ENCODE peak calls at places on chromosomes 16 and 17, in five cellular contexts. D, V, Z, P and C are unnamed samples. For H3K4me1, the result is how much of the 10 kb centered on the place peaks cover.

GRCh38 chr16:27195941-27196595 is 7.3 kb upstream of the KDM8 start:
- DNase-seq in Z (no peak), V (peak), P (peak), D (no peak), C (no peak)

GRCh38 chr16:7602424-7602935 is 269.8 kb downstream of the RBFOX1 start:
- DNase-seq in D (no peak), Z (no peak), P (no peak), V (no peak), C (no peak)

GRCh38 chr16:67652578-67653130 is 7.4 kb downstream of the ACD start:
- DNase-seq in D (peak), Z (peak), V (no peak), P (no peak), C (peak)

GRCh38 chr17:74686761-74687160 is 26.0 kb downstream of the CD300LF start:
- DNase-seq in V (no peak), D (no peak), P (no peak), Z (no peak), C (no peak)

GRCh38 chr17:6374761-6375312 is 60.1 kb downstream of the AIPL1 start:
- DNase-seq in D (peak), V (no peak), P (no peak), Z (no peak), C (peak)

GRCh38 chr16:19396555-19397011 is 21.1 kb upstream of the TMC5 start:
- DNase-seq in V (no peak), P (no peak), D (no peak), Z (no peak), C (no peak)

GRCh38 chr16:4936181-4936990 is 562 bp downstream of the PPL start:
- DNase-seq in P (no peak), V (no peak), D (peak), Z (peak), C (no peak)

GRCh38 chr17:63543822-63544420 is 6.4 kb upstream of the DCAF7 start:
- DNase-seq in Z (no peak), D (no peak), V (no peak), P (no peak), C (no peak)

GRCh38 chr17:69551212-69552010 is 136.9 kb downstream of the MAP2K6 start:
- DNase-seq in Z (no peak), V (no peak), P (no peak), D (no peak), C (peak)

GRCh38 chr16:26645629-26646028 is 421.1 kb upstream of the C16orf82 start:
- DNase-seq in V (peak), Z (peak), P (peak), D (peak), C (peak)

GRCh38 chr17:50177983-50178834 is 12.4 kb downstream of the SGCA start:
- DNase-seq in P (peak), D (peak), Z (peak), V (no peak), C (peak)

GRCh38 chr16:54933281-54934150 is 2.9 kb downstream of the IRX5 start:
- DNase-seq in Z (no peak), D (peak), P (no peak), V (no peak), C (no peak)

GRCh38 chr16:68074850-68075249 is 10.3 kb upstream of the NFATC3 start:
- DNase-seq in V (peak), D (no peak), P (peak), Z (no peak), C (no peak)

GRCh38 chr17:45170976-45171337 is 9.3 kb downstream of the HEXIM2 start:
- DNase-seq in P (no peak), D (no peak), Z (peak), V (no peak), C (peak)

GRCh38 chr17:37107406-37108083 is 158.8 kb downstream of the AATF start:
- DNase-seq in Z (no peak), D (no peak), P (no peak), V (no peak), C (no peak)

GRCh38 chr17:68295086-68295485 is 3.8 kb downstream of the ARSG start:
- DNase-seq in D (no peak), Z (no peak), P (no peak), V (no peak), C (no peak)

GRCh38 chr17:65601881-65602280 is 40.4 kb upstream of the AXIN2 start:
- DNase-seq in P (no peak), Z (no peak), V (no peak), D (no peak), C (no peak)

GRCh38 chr17:951388-952132 is 28.0 kb downstream of the NXN start:
- DNase-seq in D (peak), V (no peak), P (no peak), Z (peak), C (peak)

GRCh38 chr17:27473748-27474609 is 17.7 kb downstream of the KSR1 start:
- DNase-seq in D (no peak), Z (no peak), V (peak), P (peak), C (peak)

GRCh38 chr17:64920026-64920418 is 744 bp upstream of the LRRC37A3 start:
- DNase-seq in V (no peak), P (no peak), D (peak), Z (no peak), C (no peak)

GRCh38 chr16:30473231-30474061 is 904 bp downstream of the ITGAL start:
- DNase-seq in D (no peak), P (no peak), V (no peak), Z (no peak), C (no peak)

GRCh38 chr16:78624349-78624748 is 524.9 kb downstream of the WWOX start:
- DNase-seq in Z (no peak), V (no peak), P (no peak), D (no peak), C (no peak)

GRCh38 chr16:10594312-10594950 is 14.0 kb upstream of the EMP2 start:
- DNase-seq in Z (no peak), D (no peak), V (no peak), P (no peak), C (no peak)

GRCh38 chr16:85498607-85499006 is 114.5 kb upstream of the GSE1 start:
- DNase-seq in P (no peak), Z (no peak), D (no peak), V (no peak), C (no peak)

GRCh38 chr16:72877374-72878028 is 170.4 kb downstream of the ZFHX3 start:
- DNase-seq in P (no peak), V (no peak), Z (peak), D (no peak), C (peak)

DNA sequence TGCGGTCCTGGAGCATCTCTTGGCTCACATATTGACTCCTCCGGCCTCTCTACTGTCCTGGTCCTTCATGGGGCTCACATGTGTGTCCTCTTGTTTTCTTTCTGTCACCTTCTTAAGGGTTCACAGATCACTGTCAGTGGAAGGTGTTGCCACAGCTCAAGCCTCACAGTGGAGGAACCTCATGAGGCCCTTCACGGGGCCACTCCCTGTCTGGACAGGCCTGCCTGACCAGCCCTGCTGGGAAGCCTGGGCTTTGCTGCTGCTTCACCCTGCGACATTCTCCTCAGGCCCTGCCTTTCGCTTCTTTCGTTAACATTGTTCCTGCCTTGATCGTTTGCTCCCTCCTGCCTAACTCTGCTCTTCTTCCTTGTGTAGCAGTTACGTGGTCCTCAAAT is 56.0 kb downstream of the WDR45B start:
- DNase-seq in V (no peak), P (no peak), D (no peak), Z (peak), C (no peak)
- H3K4me3 ChIP-seq in V (no peak), P (no peak), D (no peak), Z (no peak), C (no peak)

GRCh38 chr17:82103588-82104451 is 5.8 kb upstream of the FASN start:
- DNase-seq in D (peak), Z (peak), V (no peak), P (no peak), C (peak)

GRCh38 chr17:82101767-82102679 is 4.0 kb upstream of the FASN start:
- DNase-seq in P (no peak), Z (peak), V (no peak), D (no peak), C (no peak)

GRCh38 chr17:82100502-82101298 is 2.7 kb upstream of the FASN start:
- DNase-seq in V (no peak), D (no peak), Z (no peak), P (no peak), C (no peak)

GRCh38 chr17:82098939-82099765 is 1.1 kb upstream of the FASN start:
- DNase-seq in D (no peak), P (no peak), V (no peak), Z (peak), C (no peak)

GRCh38 chr17:82101301-82101715 is 3.3 kb upstream of the FASN start:
- DNase-seq in V (no peak), Z (no peak), P (no peak), D (no peak), C (no peak)
- H3K4me1 ChIP-seq in V (under half), Z (half or more), P (under half), D (under half), C (under half)

GRCh38 chr17:81399481-81400153 is 4.4 kb downstream of the BAHCC1 start:
- DNase-seq in D (no peak), P (no peak), V (no peak), Z (peak), C (no peak)
- H3K4me3 ChIP-seq in D (peak), P (peak), V (no peak), Z (peak), C (peak)

GRCh38 chr17:35322749-35323148 is 50.7 kb downstream of the SLFN11 start:
- DNase-seq in Z (no peak), V (no peak), P (no peak), D (no peak), C (no peak)
- H3K4me1 ChIP-seq in Z (under half), V (under half), P (under half), D (under half), C (under half)

DNA sequence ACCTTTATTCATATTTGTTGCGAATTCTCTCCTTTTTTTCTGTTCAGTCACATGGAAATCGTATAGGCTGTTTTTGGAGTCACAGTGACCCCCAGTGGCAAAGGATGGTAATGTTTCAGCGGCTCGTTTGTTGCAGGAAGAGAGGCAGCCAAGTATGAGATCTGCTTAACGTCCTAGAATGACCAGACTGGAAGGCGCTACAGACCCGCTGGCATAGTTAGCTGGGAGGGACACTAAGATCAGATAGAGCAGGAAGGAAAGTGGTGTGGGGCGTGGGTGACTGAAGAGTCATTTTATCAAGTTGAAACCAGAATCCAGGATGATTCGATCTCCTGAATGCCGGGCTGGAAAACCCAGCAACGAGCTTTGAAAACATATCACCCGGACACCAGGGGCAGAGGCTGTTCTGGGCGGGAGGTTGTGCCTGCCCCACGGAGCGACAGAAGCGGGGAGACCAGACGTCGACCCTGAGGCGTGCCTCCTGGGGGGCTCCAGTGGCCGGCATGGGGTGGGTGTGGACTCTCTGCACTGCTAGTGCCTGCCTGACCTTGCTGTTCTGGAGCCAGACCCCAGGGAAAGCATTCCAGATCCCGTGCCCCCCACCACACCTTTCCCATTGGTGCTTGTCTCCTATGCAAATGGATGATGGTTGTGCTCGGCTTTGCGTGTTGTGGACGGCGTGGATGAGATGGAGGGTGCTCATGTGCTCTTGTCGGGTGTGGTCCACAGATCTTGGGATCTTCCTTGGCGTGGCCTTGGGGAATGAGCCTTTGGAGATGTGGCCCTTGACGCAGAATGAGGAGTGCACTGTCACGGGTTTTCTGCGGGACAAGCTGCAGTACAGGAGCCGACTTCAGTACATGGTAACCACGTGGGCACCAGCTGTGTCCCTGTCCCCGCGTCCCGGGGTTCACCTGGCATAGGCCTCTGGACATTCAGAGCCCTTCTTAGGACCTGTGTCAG is 7.7 kb downstream of the IL34 start:
- DNase-seq in D (peak), V (peak), Z (peak), P (peak), C (peak)
- H3K4me3 ChIP-seq in D (no peak), V (peak), Z (no peak), P (no peak), C (no peak)

DNA sequence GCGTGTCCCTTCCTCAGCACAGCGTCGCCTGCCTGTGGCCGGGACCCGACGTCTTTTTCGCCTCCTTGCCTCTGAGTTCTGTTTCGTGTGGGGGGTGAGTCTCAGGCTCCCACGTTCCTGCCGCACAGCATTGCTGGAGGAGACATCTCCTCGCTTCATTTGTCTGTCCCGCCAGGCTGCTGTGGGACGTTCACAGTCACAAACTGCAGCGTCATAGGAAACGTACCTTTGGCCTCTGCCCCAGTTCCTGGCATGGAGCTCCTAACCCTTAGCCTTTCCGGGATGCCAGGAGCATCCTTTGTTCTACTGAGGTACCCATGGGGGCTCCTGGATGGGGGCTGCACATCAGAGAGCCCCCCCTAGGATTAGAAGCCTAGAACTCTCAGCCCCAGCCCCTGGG is 18.2 kb upstream of the CBFA2T3 start:
- DNase-seq in V (no peak), D (no peak), Z (no peak), P (no peak), C (no peak)
- H3K4me1 ChIP-seq in V (under half), D (under half), Z (under half), P (under half), C (under half)

GRCh38 chr17:58336456-58337094 is 8.0 kb upstream of the TSPOAP1 start:
- DNase-seq in Z (no peak), D (no peak), P (no peak), V (no peak), C (no peak)

GRCh38 chr17:58337600-58338453 is 9.2 kb upstream of the TSPOAP1 start:
- DNase-seq in Z (peak), V (peak), D (peak), P (peak), C (peak)

GRCh38 chr17:58335779-58336455 is 7.3 kb upstream of the TSPOAP1 start:
- DNase-seq in V (peak), P (peak), Z (no peak), D (no peak), C (no peak)

GRCh38 chr17:58338454-58338841 is 9.9 kb upstream of the TSPOAP1 start:
- DNase-seq in V (no peak), Z (no peak), P (no peak), D (no peak), C (peak)

DNA sequence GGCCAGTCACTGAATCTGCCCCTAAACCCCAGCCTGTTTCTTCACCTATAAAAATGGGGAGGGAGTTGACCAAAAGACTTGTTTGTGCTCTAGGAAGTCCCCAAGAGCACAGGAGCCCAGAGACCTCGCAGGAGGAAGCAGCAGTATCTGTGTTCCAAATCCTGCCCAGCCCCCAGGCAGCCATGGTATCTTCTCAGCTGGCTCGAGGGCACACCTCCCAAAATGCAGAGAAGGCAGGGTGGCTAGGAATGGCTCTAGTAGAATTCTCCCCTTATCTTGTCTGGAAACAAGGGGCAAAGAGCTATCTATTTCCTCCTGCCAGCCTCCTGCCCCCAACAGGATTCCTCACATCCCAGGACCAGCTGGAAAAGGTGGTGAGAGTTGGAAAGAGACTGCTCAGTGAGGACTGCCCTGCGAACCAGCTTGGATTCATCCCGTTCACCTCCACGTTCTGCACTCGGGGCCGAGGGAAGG is 8.6 kb upstream of the TSPOAP1 start:
- DNase-seq in D (no peak), Z (no peak), P (no peak), V (no peak), C (no peak)
- H3K4me3 ChIP-seq in D (no peak), Z (no peak), P (peak), V (peak), C (no peak)

GRCh38 chr16:53043462-53043861 is 9.2 kb downstream of the CHD9NB start:
- DNase-seq in V (no peak), Z (no peak), D (no peak), P (no peak), C (peak)
- H3K4me1 ChIP-seq in V (under half), Z (under half), D (under half), P (under half), C (under half)

GRCh38 chr16:86877108-86877507 is 298.8 kb downstream of the FOXL1 start:
- DNase-seq in Z (no peak), D (no peak), V (no peak), P (no peak), C (no peak)
- H3K4me3 ChIP-seq in Z (no peak), D (no peak), V (no peak), P (no peak), C (no peak)